ENCODE peak calls at places on chromosome 19, in five cellular contexts. K is omental fat pad, D is GM03348, Q is fibroblast of lung, W is NT2/D1. P is an unnamed sample.

GRCh38 chr19:47312366-47313006 is 2.8 kb downstream of the C5AR1 start:
- DNase-seq in K (no peak), D (no peak), Q (no peak), W (no peak), P (no peak)

GRCh38 chr19:16599655-16600346 is 27.6 kb upstream of the SLC35E1 start:
- DNase-seq in K (no peak), D (no peak), Q (no peak), W (no peak), P (no peak)

GRCh38 chr19:12628040-12629022 is 17.6 kb downstream of the ZNF791 start:
- DNase-seq in K (no peak), D (no peak), Q (peak; percentile 49), W (no peak), P (no peak)

GRCh38 chr19:6239871-6240676 is 39.7 kb downstream of the MLLT1 start:
- DNase-seq in K (no peak), D (no peak), Q (no peak), W (no peak), P (no peak)

GRCh38 chr19:900302-901111 is 7.2 kb downstream of the RNU6-9 start:
- DNase-seq in K (no peak), D (peak; percentile 46), Q (no peak), W (no peak), P (no peak)

GRCh38 chr19:16626796-16627193 is 1.2 kb downstream of the MED26 start:
- DNase-seq in K (no peak), D (peak; percentile 38), Q (no peak), W (no peak), P (no peak)

GRCh38 chr19:35882074-35882832 is 13.9 kb downstream of the APLP1 start:
- DNase-seq in K (no peak), D (peak; percentile 82), Q (peak; percentile 87), W (no peak), P (peak; percentile 75)

GRCh38 chr19:55672418-55672817 is 2.6 kb upstream of the EPN1 start:
- DNase-seq in K (no peak), D (no peak), Q (no peak), W (no peak), P (no peak)

GRCh38 chr19:16585808-16586476 is 13.7 kb upstream of the SLC35E1 start:
- DNase-seq in K (no peak), D (no peak), Q (no peak), W (no peak), P (no peak)

GRCh38 chr19:17889609-17890214 is 18.0 kb downstream of the SLC5A5 start:
- DNase-seq in K (no peak), D (peak; percentile 79), Q (peak; percentile 46), W (no peak), P (peak; percentile 7)

GRCh38 chr19:31139871-31140505 is 209.2 kb downstream of the TSHZ3 start:
- DNase-seq in K (no peak), D (peak; percentile 66), Q (peak; percentile 67), W (no peak), P (peak; percentile 97)

GRCh38 chr19:30388819-30389218 is 16.6 kb downstream of the ZNF536 start:
- DNase-seq in K (no peak), D (no peak), Q (no peak), W (no peak), P (no peak)

GRCh38 chr19:48069435-48069834 is 25.6 kb upstream of the CABP5 start:
- DNase-seq in K (no peak), D (no peak), Q (no peak), W (peak; percentile 6), P (no peak)

GRCh38 chr19:45140144-45140503 is 20.7 kb downstream of the NKPD1 start:
- DNase-seq in K (no peak), D (no peak), Q (no peak), W (no peak), P (no peak)

GRCh38 chr19:50515168-50515561 is 1.5 kb upstream of the ASPDH start:
- DNase-seq in K (no peak), D (no peak), Q (no peak), W (no peak), P (no peak)

GRCh38 chr19:40190891-40191835 is at the start of gene MAP3K10:
- DNase-seq in K (peak; percentile 47), D (peak; percentile 94), Q (peak; percentile 61), W (no peak), P (peak; percentile 62)

GRCh38 chr19:49533551-49534488 is 6.0 kb downstream of the RCN3 start:
- DNase-seq in K (peak; percentile 68), D (peak; percentile 72), Q (peak; percentile 54), W (no peak), P (peak; percentile 27)

GRCh38 chr19:5838437-5839311 is 828 bp downstream of the FUT6 start:
- DNase-seq in K (no peak), D (no peak), Q (no peak), W (no peak), P (no peak)

GRCh38 chr19:47280183-47280797 is 5.6 kb downstream of the INAFM1 start:
- DNase-seq in K (no peak), D (peak; percentile 22), Q (no peak), W (no peak), P (no peak)

GRCh38 chr19:53818756-53819155 is 5.4 kb downstream of the NLRP12 start:
- DNase-seq in K (no peak), D (no peak), Q (no peak), W (no peak), P (no peak)

GRCh38 chr19:50567052-50567841 is 988 bp downstream of the LRRC4B start:
- DNase-seq in K (no peak), D (no peak), Q (no peak), W (no peak), P (no peak)

GRCh38 chr19:30374791-30375650 is 2.8 kb downstream of the ZNF536 start:
- DNase-seq in K (no peak), D (peak; percentile 64), Q (no peak), W (no peak), P (no peak)

GRCh38 chr19:5076440-5077208 is 107.7 kb downstream of the KDM4B start:
- DNase-seq in K (no peak), D (no peak), Q (no peak), W (no peak), P (no peak)

GRCh38 chr19:55490478-55491436 is 2.5 kb downstream of the SSC5D start:
- DNase-seq in K (no peak), D (no peak), Q (no peak), W (no peak), P (no peak)

GRCh38 chr19:18672606-18673337 is 10.7 kb upstream of the CRTC1 start:
- DNase-seq in K (no peak), D (peak; percentile 42), Q (peak; percentile 86), W (no peak), P (no peak)

GRCh38 chr19:28037186-28037585 is 1175.8 kb downstream of the UQCRFS1 start:
- DNase-seq in K (no peak), D (no peak), Q (no peak), W (no peak), P (no peak)

GRCh38 chr19:4815426-4816387 is 15.8 kb downstream of the TICAM1 start:
- DNase-seq in K (peak; percentile 78), D (peak; percentile 96), Q (peak; percentile 93), W (peak; percentile 93), P (peak; percentile 58)

GRCh38 chr19:18876865-18877264 is 19.1 kb downstream of the CERS1 start:
- DNase-seq in K (no peak), D (no peak), Q (no peak), W (no peak), P (no peak)

GRCh38 chr19:57302020-57302465 is 18.2 kb upstream of the ZNF543 start:
- DNase-seq in K (no peak), D (peak; percentile 90), Q (peak; percentile 97), W (no peak), P (peak; percentile 27)

GRCh38 chr19:50155520-50156109 is 7.5 kb downstream of the IZUMO2 start:
- DNase-seq in K (no peak), D (no peak), Q (no peak), W (no peak), P (no peak)

GRCh38 chr19:27833031-27833430 is 1379.9 kb downstream of the UQCRFS1 start:
- DNase-seq in K (no peak), D (no peak), Q (no peak), W (no peak), P (no peak)